ENCODE peak calls at places on chromosomes 12 and 14, in five cellular contexts. Y is lower leg skin, G is Caco-2, I is tibial artery, W is nephron progenitor cell. O is an unnamed sample.

GRCh38 chr12:116916122-116916521 is 5.4 kb downstream of the FBXW8 start:
- DNase-seq in Y (no peak), G (peak), I (no peak), W (no peak), O (no peak)

GRCh38 chr12:55314043-55314442 is at the start of gene OR6C1:
- DNase-seq in Y (no peak), G (no peak), I (no peak), W (no peak), O (no peak)

GRCh38 chr12:119693006-119693405 is 25.1 kb downstream of the PRKAB1 start:
- DNase-seq in Y (no peak), G (no peak), I (peak), W (no peak), O (no peak)

GRCh38 chr12:90653051-90653450 is 301.9 kb downstream of the CCER1 start:
- DNase-seq in Y (no peak), G (no peak), I (no peak), W (no peak), O (no peak)

GRCh38 chr14:80077262-80077661 is 134.0 kb downstream of the DIO2 start:
- DNase-seq in Y (no peak), G (no peak), I (no peak), W (no peak), O (no peak)

GRCh38 chr12:526089-526488 is 66.3 kb downstream of the B4GALNT3 start:
- DNase-seq in Y (no peak), G (no peak), I (no peak), W (no peak), O (no peak)

GRCh38 chr12:124289634-124290600 is 5.0 kb upstream of the RFLNA start:
- DNase-seq in Y (no peak), G (no peak), I (no peak), W (no peak), O (no peak)

GRCh38 chr12:128914908-128915563 is 61.8 kb downstream of the GLT1D1 start:
- DNase-seq in Y (no peak), G (no peak), I (no peak), W (no peak), O (peak)

GRCh38 chr14:85247071-85247470 is 282.9 kb upstream of the FLRT2 start:
- DNase-seq in Y (no peak), G (no peak), I (no peak), W (no peak), O (no peak)

GRCh38 chr14:22614240-22614799 is 16.2 kb downstream of the ABHD4 start:
- DNase-seq in Y (no peak), G (peak), I (no peak), W (peak), O (no peak)

GRCh38 chr14:41859336-41859735 is 252.7 kb downstream of the LRFN5 start:
- DNase-seq in Y (no peak), G (no peak), I (no peak), W (no peak), O (no peak)

GRCh38 chr12:51972849-51973273 is 21.4 kb downstream of the ACVR1B start:
- DNase-seq in Y (peak), G (no peak), I (peak), W (no peak), O (no peak)

GRCh38 chr12:3328571-3328970 is 162.4 kb upstream of the PRMT8 start:
- DNase-seq in Y (no peak), G (no peak), I (no peak), W (no peak), O (no peak)

GRCh38 chr14:63949696-63950095 is 96.9 kb downstream of the SYNE2 start:
- DNase-seq in Y (no peak), G (no peak), I (no peak), W (no peak), O (no peak)

GRCh38 chr14:74207943-74208342 is 31.3 kb upstream of the VSX2 start:
- DNase-seq in Y (no peak), G (no peak), I (no peak), W (no peak), O (no peak)

GRCh38 chr14:67941456-67942018 is 122.0 kb downstream of the RAD51B start:
- DNase-seq in Y (no peak), G (no peak), I (no peak), W (no peak), O (no peak)

GRCh38 chr12:24416423-24417109 is 467.1 kb upstream of the SOX5 start:
- DNase-seq in Y (no peak), G (no peak), I (no peak), W (no peak), O (no peak)

GRCh38 chr12:87136330-87136976 is 880.3 kb upstream of the MGAT4C start:
- DNase-seq in Y (no peak), G (no peak), I (no peak), W (no peak), O (no peak)

GRCh38 chr14:99628832-99629618 is 15.9 kb upstream of the HHIPL1 start:
- DNase-seq in Y (peak), G (peak), I (peak), W (peak), O (peak)

GRCh38 chr12:15788266-15789214 is 648 bp downstream of the EPS8 start:
- DNase-seq in Y (peak), G (peak), I (peak), W (peak), O (peak)

GRCh38 chr14:81352413-81352812 is 47.7 kb downstream of the STON2 start:
- DNase-seq in Y (no peak), G (no peak), I (no peak), W (no peak), O (no peak)

GRCh38 chr12:74732801-74733200 is 195.2 kb downstream of the ATXN7L3B start:
- DNase-seq in Y (no peak), G (no peak), I (no peak), W (no peak), O (no peak)

GRCh38 chr14:61338457-61338856 is 17.1 kb downstream of the PRKCH start:
- DNase-seq in Y (no peak), G (no peak), I (no peak), W (no peak), O (no peak)

GRCh38 chr12:65881965-65882413 is 57.7 kb downstream of the HMGA2 start:
- DNase-seq in Y (peak), G (no peak), I (peak), W (no peak), O (peak)
- TF ChIP-seq CTCF in Y (no peak), G (no peak), I (peak), W (no peak), O (peak)

DNA sequence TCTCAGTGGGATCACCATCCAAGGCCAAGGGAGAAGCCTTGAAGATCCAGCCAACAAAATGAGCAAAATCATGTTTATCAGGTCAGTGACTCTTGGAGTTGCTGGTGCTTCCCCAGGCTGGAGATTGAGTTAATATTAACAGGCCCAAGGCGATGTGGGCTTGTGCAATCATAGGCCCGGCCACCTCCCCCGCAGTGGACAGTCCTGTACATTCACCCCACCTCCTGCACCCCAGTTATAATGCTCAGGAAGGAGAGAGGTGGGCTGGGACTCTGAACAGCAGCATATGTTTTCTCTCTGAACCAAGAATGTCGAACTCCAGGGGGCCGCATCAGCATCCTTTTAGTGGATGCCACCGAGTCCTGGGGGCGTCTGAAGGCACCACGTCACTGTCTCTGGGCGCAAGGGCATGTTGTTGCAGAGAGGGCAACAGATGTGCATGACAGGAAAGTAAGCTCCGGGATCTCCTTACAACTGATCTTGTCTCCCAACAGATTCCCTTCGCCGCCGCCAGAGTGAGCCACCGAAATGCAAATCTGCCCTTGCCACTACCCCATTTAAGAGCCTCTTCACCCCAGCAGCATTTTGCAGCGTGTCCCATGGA is 32.2 kb upstream of the SERPINA6 start:
- DNase-seq in Y (no peak), G (peak), I (peak), W (peak), O (no peak)
- TF ChIP-seq CTCF in Y (no peak), G (peak), I (peak), W (no peak), O (peak)

DNA sequence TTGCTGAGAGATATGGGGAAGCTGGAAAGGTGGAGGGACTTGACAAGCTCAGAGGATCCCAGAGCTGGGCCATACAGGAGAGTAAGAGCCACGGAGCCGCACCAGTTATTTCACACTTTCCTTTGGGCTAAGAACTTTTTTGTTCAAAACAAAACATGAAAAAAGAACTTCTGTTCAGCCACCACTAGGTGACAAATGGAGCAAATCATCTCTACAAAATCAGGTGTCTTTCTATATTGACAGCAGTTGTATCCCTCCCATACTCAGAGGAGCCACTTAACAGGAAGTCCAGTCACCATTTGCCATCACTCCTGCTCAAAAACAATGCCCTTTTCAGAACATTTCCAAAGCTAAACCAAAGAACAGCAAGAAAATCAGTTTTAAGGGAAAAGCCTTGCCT is 70.3 kb upstream of the DBX2 start:
- DNase-seq in Y (no peak), G (no peak), I (no peak), W (no peak), O (no peak)
- TF ChIP-seq CTCF in Y (no peak), G (peak), I (no peak), W (no peak), O (no peak)

DNA sequence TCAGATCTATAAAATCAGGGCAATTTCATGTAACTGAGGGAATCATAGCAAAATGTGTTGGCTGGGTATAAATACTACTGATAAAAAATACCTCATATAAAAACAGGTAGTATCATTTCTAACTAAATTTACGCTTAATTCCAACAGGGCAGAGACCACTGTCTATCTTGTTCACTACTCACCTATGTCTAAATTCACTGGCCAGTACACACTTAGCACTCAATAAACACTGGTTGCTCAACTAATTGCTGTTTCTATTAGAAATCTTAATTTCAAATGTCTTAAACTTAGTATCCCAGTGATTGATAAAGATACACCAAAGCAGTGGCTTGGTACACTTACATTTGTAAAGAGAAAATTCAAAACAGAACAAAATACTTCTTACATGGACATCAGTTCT is 55.6 kb downstream of the HNRNPC start:
- DNase-seq in Y (no peak), G (no peak), I (no peak), W (no peak), O (no peak)
- TF ChIP-seq CTCF in Y (no peak), G (no peak), I (no peak), W (no peak), O (no peak)

O was measured in GM13976.